ENCODE peak calls at places on chromosome 20, in seven cellular contexts. B is fibroblast of mammary gland, P is OCI-LY7, W is epithelial cell of proximal tubule, M is prostate gland, L is psoas muscle, K is AG10803. V is an unnamed sample.

GRCh38 chr20:18506744-18507143 is 996 bp upstream of the SEC23B start:
- DNase-seq in B (no peak), W (no peak), M (no peak), L (no peak), P (no peak), K (no peak), V (no peak)

GRCh38 chr20:60100780-60101179 is 142.6 kb downstream of the CDH26 start:
- DNase-seq in L (no peak), P (no peak), K (no peak), M (no peak), B (no peak), W (no peak), V (no peak)

GRCh38 chr20:62588458-62589149 is 53.7 kb upstream of the SLCO4A1 start:
- DNase-seq in K (no peak), W (no peak), M (no peak), B (peak), P (no peak), L (no peak), V (peak)

GRCh38 chr20:58102744-58103516 is 125.5 kb downstream of the ANKRD60 start:
- DNase-seq in B (peak), L (no peak), M (no peak), K (peak), W (no peak), P (no peak), V (no peak)

GRCh38 chr20:50224553-50225255 is 34.1 kb downstream of the CEBPB start:
- DNase-seq in L (peak), B (peak), M (no peak), W (peak), K (peak), P (no peak), V (peak)

GRCh38 chr20:58453391-58453790 is 61.8 kb downstream of the APCDD1L start:
- DNase-seq in B (no peak), W (no peak), M (no peak), K (no peak), L (no peak), P (no peak), V (no peak)

GRCh38 chr20:37905969-37906613 is 3.2 kb downstream of the VSTM2L start:
- DNase-seq in P (no peak), W (no peak), M (no peak), L (no peak), K (no peak), B (no peak), V (no peak)

GRCh38 chr20:46283426-46283825 is 24.9 kb downstream of the CDH22 start:
- DNase-seq in P (no peak), W (no peak), B (no peak), M (no peak), K (no peak), L (no peak), V (no peak)

GRCh38 chr20:64152906-64153305 is 11.3 kb upstream of the MYT1 start:
- DNase-seq in B (no peak), W (no peak), P (no peak), K (no peak), M (no peak), L (no peak), V (no peak)

GRCh38 chr20:41387433-41387832 is 20.8 kb upstream of the EMILIN3 start:
- DNase-seq in W (no peak), P (no peak), K (no peak), M (no peak), L (no peak), B (no peak), V (no peak)

GRCh38 chr20:52060794-52061714 is 130.5 kb downstream of the ZFP64 start:
- DNase-seq in K (peak), W (no peak), P (no peak), L (no peak), M (no peak), B (peak), V (peak)

GRCh38 chr20:10261702-10262101 is 43.1 kb downstream of the SNAP25 start:
- DNase-seq in M (no peak), L (no peak), K (no peak), P (no peak), W (no peak), B (no peak), V (no peak)

GRCh38 chr20:50323777-50324604 is 133.4 kb downstream of the CEBPB start:
- DNase-seq in P (no peak), M (no peak), W (no peak), B (no peak), K (no peak), L (no peak), V (no peak)

GRCh38 chr20:17612287-17612974 is 42.6 kb downstream of the DSTN start:
- DNase-seq in K (peak), M (no peak), P (no peak), L (peak), W (no peak), B (peak), V (peak)

GRCh38 chr20:61951695-61952533 is 113.8 kb downstream of the TAF4 start:
- DNase-seq in L (no peak), W (no peak), M (no peak), B (peak), K (peak), P (no peak), V (no peak)

GRCh38 chr20:39935921-39936320 is 753.1 kb downstream of the MAFB start:
- DNase-seq in L (no peak), K (peak), B (peak), M (no peak), P (no peak), W (no peak), V (no peak)

GRCh38 chr20:58557713-58558335 is 42.6 kb upstream of the APCDD1L start:
- DNase-seq in B (no peak), W (no peak), P (no peak), K (peak), M (no peak), L (no peak), V (peak)

GRCh38 chr20:52312131-52312729 is 120.7 kb upstream of the ZFP64 start:
- DNase-seq in L (no peak), M (peak), W (peak), P (peak), B (peak), K (peak), V (peak)

GRCh38 chr20:49821850-49822249 is 9.2 kb downstream of the SLC9A8 start:
- DNase-seq in M (no peak), L (no peak), P (peak), W (no peak), K (peak), B (peak), V (peak)

GRCh38 chr20:58829531-58829941 is 21.2 kb downstream of the GNAS-AS1 start:
- DNase-seq in W (no peak), K (peak), B (peak), P (no peak), M (peak), L (peak), V (peak)

GRCh38 chr20:24588725-24589340 is 119.4 kb downstream of the SYNDIG1 start:
- DNase-seq in M (no peak), P (no peak), K (no peak), W (no peak), B (no peak), L (no peak), V (no peak)

GRCh38 chr20:41800040-41800439 is 181.9 kb upstream of the CHD6 start:
- DNase-seq in L (no peak), K (no peak), B (no peak), W (no peak), P (peak), M (no peak), V (no peak)

GRCh38 chr20:51529758-51530157 is 12.8 kb downstream of the NFATC2 start:
- DNase-seq in P (peak), M (no peak), W (no peak), L (no peak), B (no peak), K (peak), V (no peak)

GRCh38 chr20:58818585-58819285 is 32.0 kb downstream of the GNAS-AS1 start:
- DNase-seq in W (no peak), M (no peak), B (no peak), L (no peak), K (peak), P (no peak), V (no peak)

GRCh38 chr20:10637563-10637962 is 36.2 kb downstream of the JAG1 start:
- DNase-seq in P (no peak), B (no peak), W (no peak), M (no peak), K (no peak), L (no peak), V (no peak)

GRCh38 chr20:37392441-37393195 is 46.7 kb downstream of the SRC start:
- DNase-seq in M (no peak), K (no peak), W (no peak), L (peak), B (no peak), P (peak), V (no peak)

GRCh38 chr20:11329271-11329670 is 588.4 kb upstream of the BTBD3 start:
- DNase-seq in P (no peak), W (no peak), L (no peak), M (no peak), B (no peak), K (no peak), V (no peak)

GRCh38 chr20:57947421-57948176 is 237.8 kb upstream of the PMEPA1 start:
- DNase-seq in W (no peak), P (no peak), B (peak), K (peak), L (no peak), M (no peak), V (peak)

GRCh38 chr20:47332381-47333206 is 23.9 kb downstream of the ZMYND8 start:
- DNase-seq in M (no peak), P (no peak), B (no peak), K (no peak), L (no peak), W (no peak), V (no peak)

GRCh38 chr20:34534391-34535165 is 18.4 kb downstream of the DYNLRB1 start:
- DNase-seq in L (no peak), B (no peak), W (no peak), P (no peak), K (no peak), M (no peak), V (no peak)

GRCh38 chr20:34537651-34538050 is 20.9 kb upstream of the MAP1LC3A start:
- DNase-seq in M (no peak), L (no peak), P (no peak), W (no peak), K (no peak), B (no peak), V (no peak)

GRCh38 chr20:34538671-34539123 is 19.8 kb upstream of the MAP1LC3A start:
- DNase-seq in B (peak), L (peak), P (peak), M (no peak), W (no peak), K (peak), V (peak)

GRCh38 chr20:34535301-34535840 is 19.1 kb downstream of the DYNLRB1 start:
- DNase-seq in W (no peak), L (no peak), K (no peak), P (no peak), M (no peak), B (no peak), V (no peak)

DNA sequence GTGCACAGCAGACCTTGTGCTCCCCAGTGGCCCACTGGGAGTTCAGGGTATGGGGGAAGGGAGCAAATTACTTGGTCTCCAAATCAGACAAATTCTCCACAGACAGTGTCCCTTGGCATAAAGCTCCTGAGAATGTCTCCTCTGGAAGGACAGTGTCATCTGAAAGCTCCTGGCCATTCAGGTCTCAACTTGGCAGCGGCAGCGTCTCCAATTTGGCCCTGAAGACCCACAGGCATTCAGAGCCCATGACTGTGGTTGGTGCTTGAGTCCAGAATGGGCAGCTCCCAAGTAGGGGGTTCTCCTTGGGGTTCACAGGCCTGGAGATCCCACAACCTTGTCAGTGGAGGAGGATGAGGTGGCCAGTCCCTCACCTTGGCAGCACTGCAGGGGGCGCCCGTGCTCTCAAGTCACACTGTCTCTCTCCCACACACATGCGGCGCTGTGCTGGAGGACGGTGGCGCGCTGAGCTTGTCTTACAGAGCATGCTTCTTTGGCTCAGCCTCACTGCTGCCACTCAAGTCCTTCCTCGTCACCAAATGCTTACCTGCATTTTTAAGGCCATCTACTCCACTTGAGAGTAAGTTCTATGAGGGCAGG is 20.7 kb downstream of the DYNLRB1 start:
- DNase-seq in P (peak), K (peak), B (peak), M (no peak), L (peak), W (no peak), V (no peak)
- TF ChIP-seq CTCF in P (peak), K (peak), B (peak), M (peak), L (peak), W (peak), V (peak)

DNA sequence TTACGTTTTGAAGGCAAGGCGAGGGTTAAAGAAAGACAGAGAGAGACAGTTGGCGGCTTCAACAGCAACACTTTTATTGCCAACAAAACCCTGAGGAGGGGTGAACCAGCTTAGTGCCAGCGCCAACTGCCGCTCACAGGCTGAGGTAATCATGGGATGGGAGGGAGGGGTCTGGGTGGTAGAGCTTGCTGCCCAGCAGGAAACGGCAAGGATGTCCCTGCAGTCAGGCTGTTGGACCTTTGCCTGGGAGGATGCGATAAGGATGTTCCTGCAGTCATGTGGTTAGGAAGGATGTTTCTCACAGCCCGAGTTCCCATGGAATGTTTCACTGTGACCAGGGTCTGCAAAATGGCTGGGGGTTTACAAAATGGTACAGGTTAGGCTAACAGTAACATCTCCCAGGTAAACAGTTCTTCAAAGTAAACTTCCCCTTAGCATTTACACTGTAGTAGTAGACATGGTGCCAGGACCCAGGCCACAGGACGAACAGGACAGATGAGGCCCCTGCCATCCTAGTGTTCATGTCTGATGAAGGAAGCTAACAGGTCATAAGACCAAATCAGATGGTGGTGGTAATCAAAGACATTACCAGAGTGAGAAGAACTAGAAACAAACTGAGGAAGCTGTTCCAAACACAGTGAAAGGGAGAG is 647.3 kb upstream of the DEFB115 start:
- DNase-seq in B (no peak), L (no peak), M (no peak), W (no peak), K (no peak), P (no peak), V (no peak)
- H3K4me3 ChIP-seq in B (no peak), L (no peak), M (no peak), W (no peak), K (no peak), P (no peak), V (no peak)

DNA sequence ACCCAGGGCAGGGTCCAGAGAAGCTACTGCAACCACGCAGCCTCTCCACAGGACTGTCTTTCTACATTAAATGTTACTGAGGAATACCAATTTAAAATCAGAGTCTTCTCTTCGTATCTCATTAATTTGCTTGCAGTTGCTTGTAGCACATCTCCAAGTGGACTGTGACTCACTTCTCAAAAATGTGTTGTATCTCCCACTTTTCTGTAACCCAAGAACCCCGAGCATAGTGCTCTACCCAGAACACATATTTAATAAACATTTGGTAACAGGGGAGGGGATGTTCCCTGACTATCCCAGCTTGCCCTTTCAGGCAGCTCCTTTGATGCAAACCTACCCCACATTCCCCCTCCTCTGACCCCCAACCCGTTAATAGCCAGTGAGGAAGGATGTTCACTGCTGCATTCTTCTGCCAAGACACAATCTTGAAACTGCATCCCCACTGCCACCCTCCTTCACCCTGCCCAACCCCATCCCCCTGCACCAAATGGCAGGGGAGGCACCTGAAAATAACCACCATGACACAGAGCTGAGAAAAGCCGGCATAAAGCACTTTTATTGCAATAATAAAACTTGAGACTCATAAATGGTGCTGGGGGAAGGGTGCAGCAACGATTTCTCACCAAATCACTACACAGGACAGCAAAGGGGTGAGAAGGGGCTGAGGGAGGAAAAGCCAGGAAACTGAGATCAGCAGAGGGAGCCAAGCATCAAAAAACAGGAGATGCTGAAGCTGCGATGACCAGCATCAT is 24.2 kb downstream of the FKBP1A start:
- DNase-seq in P (no peak), L (no peak), K (peak), B (peak), W (no peak), M (no peak), V (peak)
- TF ChIP-seq CTCF in P (no peak), L (no peak), K (no peak), B (no peak), W (no peak), M (no peak), V (no peak)

DNA sequence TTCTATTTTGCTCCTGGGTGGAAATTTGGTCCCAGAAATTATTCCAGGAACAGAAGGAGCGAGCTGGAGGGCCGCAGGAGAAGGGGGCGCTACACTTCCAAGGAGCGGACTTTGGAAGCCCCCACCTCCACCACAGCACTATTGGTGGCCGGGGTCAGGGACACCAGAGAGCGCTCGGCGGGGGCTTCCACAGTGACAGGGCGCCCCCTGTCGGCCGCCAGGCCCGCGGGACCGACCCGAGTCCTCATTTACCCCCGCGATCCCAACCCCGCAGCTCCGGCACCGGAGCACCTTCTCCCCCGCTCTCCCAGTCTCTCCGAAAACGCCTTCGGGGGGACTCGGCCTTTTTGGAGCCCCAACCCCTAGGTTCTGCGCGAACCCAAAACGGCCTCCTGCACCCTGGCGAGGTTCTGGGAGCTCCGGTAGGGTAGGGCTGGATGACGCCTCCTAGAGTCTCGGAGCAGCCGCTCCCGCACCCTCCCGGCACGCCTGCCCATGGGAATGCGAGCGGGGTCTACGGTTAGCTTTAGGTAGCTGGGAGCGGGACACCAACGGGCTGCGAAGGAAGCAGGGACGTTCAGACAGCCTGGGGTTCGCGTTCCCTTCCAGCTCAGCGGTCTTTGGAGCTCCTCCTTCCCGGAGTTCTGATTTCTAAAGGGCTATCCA is 2.4 kb upstream of the FOXA2 start:
- DNase-seq in L (peak), K (no peak), B (no peak), P (no peak), M (peak), W (no peak), V (peak)
- H3K4me3 ChIP-seq in L (no peak), K (no peak), B (no peak), P (no peak), M (no peak), W (no peak), V (peak)